ENCODE peak calls at places on chromosomes 6 and 20, in ten cellular contexts. K, A, M, G, C, Y, N, Q, F and Z are unnamed samples.

GRCh38 chr6:159692303-159693127 is 526 bp downstream of the SOD2 start:
- DNase-seq in K (peak; percentile 9), A (no peak), M (peak; percentile 67), G (peak; percentile 52), C (peak; percentile 93), Y (peak; percentile 77), N (peak; percentile 80), Q (peak; percentile 47), F (peak; percentile 76), Z (peak; percentile 79)

GRCh38 chr6:155108070-155108815 is 113.1 kb downstream of the TIAM2 start:
- DNase-seq in K (no peak), A (no peak), M (no peak), G (no peak), C (no peak), Y (no peak), N (no peak), Q (no peak), F (no peak), Z (no peak)

GRCh38 chr6:11791354-11792107 is 12.9 kb upstream of the ADTRP start:
- DNase-seq in K (no peak), A (no peak), M (peak; percentile 22), G (no peak), C (no peak), Y (no peak), N (no peak), Q (no peak), F (no peak), Z (no peak)

GRCh38 chr20:48574383-48574782 is 253.4 kb downstream of the PREX1 start:
- DNase-seq in K (no peak), A (peak; percentile 10), M (no peak), G (no peak), C (no peak), Y (no peak), N (no peak), Q (no peak), F (no peak), Z (no peak)

GRCh38 chr6:21074484-21074883 is 519.1 kb upstream of the SOX4 start:
- DNase-seq in K (no peak), A (no peak), M (no peak), G (no peak), C (no peak), Y (no peak), N (no peak), Q (no peak), F (no peak), Z (no peak)

GRCh38 chr6:87586371-87587077 is 3.3 kb downstream of the RARS2 start:
- DNase-seq in K (no peak), A (no peak), M (no peak), G (no peak), C (no peak), Y (no peak), N (no peak), Q (no peak), F (no peak), Z (no peak)

GRCh38 chr6:139257821-139258398 is 33.9 kb downstream of the TXLNB start:
- DNase-seq in K (no peak), A (no peak), M (no peak), G (no peak), C (no peak), Y (no peak), N (no peak), Q (no peak), F (no peak), Z (no peak)

GRCh38 chr20:46002008-46002407 is 6.7 kb upstream of the MMP9 start:
- DNase-seq in K (no peak), A (no peak), M (no peak), G (no peak), C (no peak), Y (no peak), N (peak; percentile 12), Q (no peak), F (no peak), Z (no peak)

GRCh38 chr20:37804584-37805566 is 98.1 kb upstream of the VSTM2L start:
- DNase-seq in K (peak; percentile 36), A (no peak), M (no peak), G (no peak), C (peak; percentile 84), Y (no peak), N (no peak), Q (peak; percentile 80), F (peak; percentile 21), Z (no peak)

GRCh38 chr6:134235937-134236751 is 81.8 kb downstream of the SGK1 start:
- DNase-seq in K (no peak), A (peak; percentile 67), M (peak; percentile 12), G (no peak), C (no peak), Y (no peak), N (no peak), Q (peak; percentile 15), F (no peak), Z (no peak)